ENCODE peak calls at places on chromosomes 6 and 20, in six cellular contexts. G is gastrocnemius medialis, E is endodermal cell, J is Caco-2, V is MM.1S, Z is left ventricle myocardium inferior. M is an unnamed sample.

GRCh38 chr20:22575087-22575721 is 9.2 kb downstream of the FOXA2 start:
- DNase-seq in G (no peak), E (peak; percentile 78), J (no peak), V (no peak), Z (no peak), M (no peak)

GRCh38 chr20:14957416-14957815 is 620.0 kb upstream of the FLRT3 start:
- DNase-seq in G (no peak), E (peak; percentile 61), J (no peak), V (no peak), Z (no peak), M (no peak)

GRCh38 chr6:28742668-28743270 is 181.0 kb downstream of the TRIM27 start:
- DNase-seq in G (no peak), E (peak; percentile 92), J (no peak), V (no peak), Z (no peak), M (no peak)

GRCh38 chr6:18216411-18216810 is 47.9 kb downstream of the DEK start:
- DNase-seq in G (no peak), E (no peak), J (no peak), V (no peak), Z (no peak), M (no peak)

GRCh38 chr6:1029196-1029595 is 282.7 kb upstream of the FOXQ1 start:
- DNase-seq in G (no peak), E (no peak), J (no peak), V (no peak), Z (no peak), M (no peak)

GRCh38 chr6:79413562-79414002 is 123.6 kb downstream of the LCA5 start:
- DNase-seq in G (no peak), E (no peak), J (no peak), V (no peak), Z (no peak), M (no peak)

GRCh38 chr6:105443941-105444340 is 41.1 kb upstream of the PREP start:
- DNase-seq in G (no peak), E (no peak), J (no peak), V (no peak), Z (no peak), M (no peak)

GRCh38 chr6:105005446-105005845 is 48.5 kb downstream of the LIN28B start:
- DNase-seq in G (no peak), E (no peak), J (no peak), V (no peak), Z (no peak), M (no peak)

GRCh38 chr6:105389543-105389942 is 13.3 kb downstream of the PREP start:
- DNase-seq in G (no peak), E (peak; percentile 58), J (no peak), V (no peak), Z (no peak), M (no peak)

GRCh38 chr6:107033136-107033535 is 5.1 kb downstream of the MTRES1 start:
- DNase-seq in G (no peak), E (no peak), J (no peak), V (no peak), Z (no peak), M (no peak)

GRCh38 chr20:50788045-50788867 is 6.6 kb upstream of the BCAS4 start:
- DNase-seq in G (peak; percentile 7), E (peak; percentile 56), J (peak; percentile 89), V (no peak), Z (no peak), M (no peak)

GRCh38 chr20:17059465-17059864 is 167.4 kb upstream of the PCSK2 start:
- DNase-seq in G (no peak), E (no peak), J (no peak), V (no peak), Z (no peak), M (no peak)

GRCh38 chr6:159117031-159117430 is 52.2 kb upstream of the FNDC1 start:
- DNase-seq in G (peak; percentile 35), E (no peak), J (no peak), V (no peak), Z (no peak), M (no peak)

GRCh38 chr20:11993886-11994466 is 76.3 kb downstream of the BTBD3 start:
- DNase-seq in G (no peak), E (peak; percentile 78), J (no peak), V (peak; percentile 97), Z (no peak), M (no peak)

GRCh38 chr6:105713474-105714118 is 310.7 kb upstream of the PREP start:
- DNase-seq in G (no peak), E (no peak), J (no peak), V (no peak), Z (no peak), M (no peak)

GRCh38 chr20:2519115-2519815 is 10.6 kb upstream of the ZNF343 start:
- DNase-seq in G (no peak), E (no peak), J (no peak), V (no peak), Z (no peak), M (no peak)

GRCh38 chr6:39301606-39302005 is 12.6 kb downstream of the KCNK17 start:
- DNase-seq in G (no peak), E (peak; percentile 87), J (no peak), V (no peak), Z (no peak), M (no peak)

GRCh38 chr6:55543633-55544309 is 35.2 kb downstream of the HMGCLL1 start:
- DNase-seq in G (no peak), E (peak; percentile 54), J (no peak), V (no peak), Z (no peak), M (no peak)

GRCh38 chr6:160733045-160733646 is 31.1 kb downstream of the PLG start:
- DNase-seq in G (no peak), E (peak; percentile 74), J (peak; percentile 42), V (peak; percentile 23), Z (no peak), M (no peak)

GRCh38 chr6:41682966-41683459 is 44.7 kb downstream of the MDFI start:
- DNase-seq in G (no peak), E (no peak), J (no peak), V (no peak), Z (peak; percentile 31), M (no peak)

GRCh38 chr20:52049001-52049731 is 142.4 kb downstream of the ZFP64 start:
- DNase-seq in G (no peak), E (peak; percentile 85), J (peak; percentile 53), V (no peak), Z (no peak), M (no peak)

GRCh38 chr6:169536446-169537170 is 165.2 kb downstream of the WDR27 start:
- DNase-seq in G (no peak), E (no peak), J (no peak), V (no peak), Z (no peak), M (no peak)

GRCh38 chr20:40255368-40255767 is 433.7 kb downstream of the MAFB start:
- DNase-seq in G (no peak), E (no peak), J (no peak), V (no peak), Z (no peak), M (no peak)

GRCh38 chr6:147660334-147661311 is 152.1 kb downstream of the SAMD5 start:
- DNase-seq in G (no peak), E (no peak), J (no peak), V (no peak), Z (no peak), M (no peak)

GRCh38 chr6:73798592-73798991 is 102.6 kb downstream of the CD109 start:
- DNase-seq in G (peak; percentile 13), E (peak; percentile 68), J (no peak), V (no peak), Z (no peak), M (no peak)

GRCh38 chr6:73802366-73802765 is 106.4 kb downstream of the CD109 start:
- DNase-seq in G (no peak), E (no peak), J (no peak), V (no peak), Z (no peak), M (no peak)

GRCh38 chr6:73801652-73802268 is 105.8 kb downstream of the CD109 start:
- DNase-seq in G (no peak), E (no peak), J (no peak), V (no peak), Z (no peak), M (no peak)

GRCh38 chr6:73800997-73801396 is 105.0 kb downstream of the CD109 start:
- DNase-seq in G (no peak), E (no peak), J (no peak), V (no peak), Z (no peak), M (no peak)

DNA sequence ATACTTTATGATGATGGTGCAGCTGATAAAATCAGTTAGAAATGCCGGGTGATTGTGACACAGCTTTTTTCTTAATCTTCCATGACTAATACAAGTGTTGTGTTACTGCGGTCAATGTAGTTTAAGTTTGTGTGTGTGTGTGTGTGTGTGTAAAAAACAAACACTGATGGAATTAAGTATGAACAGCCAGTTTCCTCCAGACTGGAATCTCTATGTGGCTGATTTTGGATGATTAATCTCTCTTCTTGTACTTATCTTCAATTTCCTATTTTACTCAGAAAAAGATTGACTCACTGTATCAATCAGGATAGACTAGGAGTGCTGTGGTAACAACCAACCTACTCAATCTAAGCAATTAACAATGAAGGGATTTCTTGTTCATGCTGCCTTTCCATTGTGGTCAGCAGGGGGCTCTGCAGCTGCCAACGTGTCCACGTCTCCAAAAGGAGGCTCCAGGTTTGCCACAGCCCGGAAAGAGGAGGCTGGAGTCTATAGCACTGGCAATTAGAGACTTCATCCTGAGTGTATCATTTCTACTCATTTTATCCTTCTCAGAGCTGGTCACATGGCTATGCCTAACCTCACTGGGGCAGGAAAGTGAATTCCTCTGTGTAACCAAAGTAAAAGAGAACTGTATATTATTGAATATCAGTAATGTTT is 107.7 kb downstream of the CD109 start:
- DNase-seq in G (no peak), E (peak; percentile 85), J (peak; percentile 48), V (no peak), Z (no peak), M (no peak)
- TF ChIP-seq CTCF in G (no peak), E (peak; percentile 88), J (peak; percentile 43), V (peak; percentile 48), Z (peak; percentile 45), M (no peak)

DNA sequence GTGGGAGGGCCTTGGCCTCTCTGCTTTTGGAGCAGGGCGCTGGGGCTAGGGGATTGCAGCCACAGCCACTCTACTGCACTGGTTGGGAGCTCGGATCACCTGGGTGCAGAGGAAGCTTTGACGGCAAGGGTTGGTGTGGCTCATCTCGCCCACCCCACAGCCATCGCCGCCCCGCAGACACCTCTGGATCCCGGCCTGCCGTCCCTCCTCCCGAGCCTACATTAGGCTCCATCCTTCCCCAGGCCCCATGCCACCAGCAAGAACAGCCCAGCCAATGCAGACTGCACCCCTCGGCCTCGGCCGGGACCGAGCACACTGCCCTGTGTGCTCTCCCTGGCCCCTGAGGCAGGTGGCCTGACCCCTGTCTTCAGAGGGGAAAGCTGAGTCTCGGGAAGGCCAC is 6.3 kb upstream of the NKAIN4 start:
- DNase-seq in G (no peak), E (no peak), J (no peak), V (no peak), Z (no peak), M (no peak)
- H3K4me1 ChIP-seq in G (no peaks in the 10 kb centered on the region), E (no peaks in the 10 kb centered on the region), J (peaks cover 66% of the 10 kb centered on the region), V (no peaks in the 10 kb centered on the region), Z (no peaks in the 10 kb centered on the region), M (no peaks in the 10 kb centered on the region)

DNA sequence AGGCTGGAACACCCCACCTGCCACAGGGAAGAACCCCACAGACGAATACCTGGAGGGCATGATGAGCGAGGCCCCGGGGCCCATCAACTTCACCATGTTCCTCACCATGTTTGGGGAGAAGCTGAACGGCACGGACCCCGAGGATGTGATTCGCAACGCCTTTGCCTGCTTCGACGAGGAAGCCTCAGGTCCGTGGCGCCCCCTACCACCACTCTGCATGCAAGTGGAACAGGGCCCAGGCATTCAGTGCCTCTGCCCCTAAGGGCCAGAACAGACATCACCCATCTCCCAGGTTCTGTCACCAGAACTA is 6.6 kb downstream of the MYL9 start:
- DNase-seq in G (no peak), E (peak; percentile 92), J (no peak), V (no peak), Z (no peak), M (no peak)
- TF ChIP-seq CTCF in G (no peak), E (peak; percentile 75), J (peak; percentile 46), V (no peak), Z (no peak), M (no peak)

GRCh38 chr6:71035871-71036270 is 79.0 kb upstream of the B3GAT2 start:
- DNase-seq in G (no peak), E (no peak), J (no peak), V (no peak), Z (no peak), M (no peak)
- H3K4me1 ChIP-seq in G (no peaks in the 10 kb centered on the region), E (peaks cover 9% of the 10 kb centered on the region), J (peaks cover 27% of the 10 kb centered on the region), V (no peaks in the 10 kb centered on the region), Z (no peaks in the 10 kb centered on the region), M (no peaks in the 10 kb centered on the region)